ENCODE peak calls at places on chromosomes 13 and 19, in ten cellular contexts. P is left ventricle myocardium inferior; I is HL-60; J is RWPE2; R is CD4-positive, CD25-positive, alpha-beta regulatory T cell; Z is stomach; E is mammary epithelial cell; U is tibial artery; T is right cardiac atrium; V is pancreas. K is an unnamed sample.
A peak's percentile ranks its signal among the peaks of the same experiment; 100 is the strongest.

GRCh38 chr13:77518266-77518665 is 17.2 kb upstream of the SCEL start:
- DNase-seq in P (no peak), T (no peak), Z (no peak), J (no peak), E (no peak), U (no peak), R (no peak), V (no peak), I (no peak), K (no peak)

GRCh38 chr13:109330941-109331340 is 455.4 kb downstream of the IRS2 start:
- DNase-seq in V (no peak), E (peak; percentile 46), Z (no peak), R (no peak), T (no peak), J (no peak), I (no peak), P (no peak), U (no peak), K (peak; percentile 7)

GRCh38 chr13:60758637-60759036 is 361.6 kb downstream of the TDRD3 start:
- DNase-seq in U (no peak), J (no peak), T (no peak), Z (no peak), V (no peak), P (no peak), I (no peak), E (peak; percentile 1), R (no peak), K (no peak)

GRCh38 chr13:20340136-20340758 is 108.1 kb upstream of the GJB6 start:
- DNase-seq in I (no peak), V (no peak), R (no peak), E (no peak), Z (no peak), P (no peak), T (no peak), U (no peak), J (no peak), K (no peak)

GRCh38 chr13:113367771-113368170 is 3.8 kb upstream of the GRTP1 start:
- DNase-seq in J (no peak), R (no peak), I (no peak), E (no peak), U (peak; percentile 33), T (no peak), V (peak; percentile 48), P (no peak), Z (peak; percentile 21), K (no peak)

GRCh38 chr19:48654299-48655059 is 8.5 kb upstream of the CA11 start:
- DNase-seq in P (no peak), T (no peak), Z (no peak), V (no peak), U (no peak), R (no peak), J (no peak), I (no peak), E (no peak), K (no peak)

GRCh38 chr13:53138369-53139036 is 109.9 kb downstream of the OLFM4 start:
- DNase-seq in J (no peak), T (peak; percentile 58), E (no peak), Z (no peak), V (no peak), U (no peak), R (no peak), P (peak; percentile 36), I (no peak), K (no peak)

GRCh38 chr19:37362733-37363132 is 8.2 kb upstream of the ZNF527 start:
- DNase-seq in R (no peak), I (no peak), E (no peak), U (no peak), T (no peak), V (no peak), P (no peak), Z (no peak), J (no peak), K (no peak)

GRCh38 chr13:76808927-76809326 is 77.3 kb downstream of the KCTD12 start:
- DNase-seq in P (no peak), Z (no peak), I (no peak), J (no peak), V (no peak), E (no peak), T (no peak), U (no peak), R (no peak), K (peak; percentile 72)

GRCh38 chr13:40657961-40658360 is 8.5 kb downstream of the FOXO1 start:
- DNase-seq in E (no peak), J (no peak), I (no peak), T (no peak), Z (no peak), R (no peak), U (no peak), P (no peak), V (no peak), K (no peak)

GRCh38 chr19:2866495-2867024 is 575 bp upstream of the ZNF556 start:
- DNase-seq in T (no peak), J (no peak), I (no peak), Z (no peak), P (no peak), V (no peak), E (no peak), R (no peak), U (peak; percentile 41), K (no peak)

GRCh38 chr13:76471486-76471885 is 414.7 kb downstream of the KCTD12 start:
- DNase-seq in V (no peak), U (no peak), Z (no peak), P (no peak), E (no peak), T (no peak), R (no peak), J (no peak), I (no peak), K (no peak)

GRCh38 chr19:4534836-4535658 is at the start of gene PLIN5:
- DNase-seq in Z (peak; percentile 96), T (peak; percentile 92), I (no peak), V (peak; percentile 98), P (peak; percentile 81), R (peak; percentile 14), U (no peak), J (no peak), E (no peak), K (peak; percentile 83)
- H3K4me3 ChIP-seq in Z (peak within 1 kb of the TSS; percentile 48), T (peak within 1 kb of the TSS; percentile 21), I (no peak within 1 kb of the TSS), V (peak within 1 kb of the TSS; percentile 58), P (peak within 1 kb of the TSS; percentile 68), R (no peak within 1 kb of the TSS), U (no peak within 1 kb of the TSS), J (no peak within 1 kb of the TSS), E (no peak within 1 kb of the TSS), K (peak within 1 kb of the TSS; percentile 63)

DNA sequence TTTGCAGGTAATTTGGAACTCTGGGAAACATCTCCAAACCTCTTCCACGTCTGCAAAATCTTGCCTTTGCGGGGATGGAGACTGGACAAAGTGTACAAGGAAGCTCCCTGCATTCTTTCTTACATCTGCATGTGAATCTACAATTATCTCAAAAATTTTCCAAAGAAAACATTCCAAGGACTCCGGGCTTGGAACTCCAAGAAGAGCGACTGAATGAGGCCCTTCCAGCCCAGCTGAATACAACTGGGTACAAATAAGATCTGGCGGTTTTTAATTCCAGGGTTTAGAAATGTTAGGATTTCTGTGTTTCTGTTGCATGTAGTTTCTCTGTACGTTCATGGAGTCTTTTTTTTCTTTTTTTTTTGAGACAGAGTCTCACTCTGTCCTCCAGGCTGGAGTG is 28.5 kb downstream of the EXOC3L2 start:
- DNase-seq in I (no peak), T (peak; percentile 1), U (no peak), Z (no peak), J (no peak), V (no peak), P (no peak), E (no peak), R (no peak), K (no peak)
- H3K4me3 ChIP-seq in I (no peak overlapping the region), T (no peak overlapping the region), U (no peak overlapping the region), Z (no peak overlapping the region), J (no peak overlapping the region), V (no peak overlapping the region), P (no peak overlapping the region), E (no peak overlapping the region), R (no peak overlapping the region), K (no peak overlapping the region)

GRCh38 chr13:36420437-36420891 is 11.8 kb upstream of the CCNA1 start:
- DNase-seq in P (peak; percentile 42), E (peak; percentile 62), V (peak; percentile 73), T (peak; percentile 71), U (peak; percentile 76), Z (peak; percentile 71), J (no peak), R (peak; percentile 43), I (peak; percentile 83), K (peak; percentile 81)

GRCh38 chr13:36417328-36417727 is 15.0 kb upstream of the CCNA1 start:
- DNase-seq in I (no peak), U (no peak), E (no peak), P (no peak), V (no peak), R (no peak), J (no peak), Z (no peak), T (no peak), K (no peak)

GRCh38 chr13:36421447-36421846 is 10.8 kb upstream of the CCNA1 start:
- DNase-seq in T (no peak), Z (no peak), V (no peak), R (no peak), I (peak; percentile 81), U (no peak), J (no peak), P (no peak), E (peak; percentile 67), K (peak; percentile 29)

GRCh38 chr13:36414461-36414860 is 17.8 kb upstream of the CCNA1 start:
- DNase-seq in P (no peak), E (no peak), Z (no peak), T (no peak), I (no peak), R (no peak), U (no peak), J (no peak), V (no peak), K (no peak)

GRCh38 chr13:36418022-36418805 is 14.1 kb upstream of the CCNA1 start:
- DNase-seq in I (peak; percentile 83), E (peak; percentile 57), T (no peak), U (no peak), Z (no peak), V (no peak), P (no peak), R (no peak), J (no peak), K (peak; percentile 57)
- H3K4me3 ChIP-seq in I (no peak overlapping the region), E (no peak overlapping the region), T (no peak overlapping the region), U (no peak overlapping the region), Z (no peak overlapping the region), V (no peak overlapping the region), P (no peak overlapping the region), R (no peak overlapping the region), J (no peak overlapping the region), K (peak overlapping the region; percentile 26)

DNA sequence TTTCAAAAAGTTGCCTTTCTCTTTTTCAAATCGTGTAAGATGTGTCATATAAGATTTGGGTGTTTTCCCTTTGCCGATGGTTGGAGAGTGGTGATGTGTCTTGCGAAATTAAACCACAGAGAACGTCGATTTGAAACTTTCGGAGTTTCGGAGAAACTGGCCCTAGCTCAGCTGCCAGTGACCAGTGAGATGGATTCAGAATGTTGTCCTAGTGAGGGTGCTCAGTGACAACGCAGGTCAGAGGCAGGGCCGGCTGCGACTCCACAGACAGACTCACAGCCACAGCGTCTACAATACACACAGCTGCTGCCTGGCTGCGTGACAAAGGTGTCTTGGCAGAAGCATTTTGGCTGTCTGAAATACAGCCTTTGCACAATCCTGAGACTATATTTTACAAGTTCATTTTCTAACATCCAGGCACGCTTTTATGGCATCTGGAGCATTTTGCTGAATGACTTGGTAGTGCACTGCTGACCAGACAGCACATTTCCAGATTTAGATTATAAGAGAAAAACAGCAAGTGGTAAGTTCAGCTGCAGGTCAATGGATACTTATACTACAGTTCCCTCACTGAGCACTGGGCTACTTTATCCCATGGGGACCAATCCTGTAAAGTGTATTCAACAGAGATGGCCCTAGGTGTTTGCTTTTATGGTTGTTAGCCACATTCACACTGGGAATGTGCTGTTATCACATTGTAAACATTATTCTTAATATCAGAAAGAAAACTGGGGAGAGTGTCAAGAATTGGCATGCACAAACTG is 207.5 kb downstream of the KCNRG start:
- DNase-seq in I (peak; percentile 64), Z (peak; percentile 67), J (no peak), U (peak; percentile 75), R (peak; percentile 17), P (peak; percentile 81), E (peak; percentile 96), T (peak; percentile 89), V (peak; percentile 68), K (peak; percentile 66)
- H3K4me3 ChIP-seq in I (no peak overlapping the region), Z (no peak overlapping the region), J (no peak overlapping the region), U (peak overlapping the region; percentile 5), R (peak overlapping the region; percentile 48), P (peak overlapping the region; percentile 15), E (no peak overlapping the region), T (no peak overlapping the region), V (no peak overlapping the region), K (peak overlapping the region; percentile 45)